ENCODE peak calls at places on chromosomes 1 and 21, in seven cellular contexts. R is HepG2, A is GM12878, H is SK-N-SH, G is HCT116, K is K562, O is H1. C is an unnamed sample.

GRCh38 chr1:236821111-236821625 is 26.1 kb downstream of the MTR start:
- DNase-seq in R (no peak), A (no peak), K (no peak), O (no peak), H (no peak), G (no peak), C (peak)

GRCh38 chr1:171446396-171446795 is 38.9 kb upstream of the PRRC2C start:
- DNase-seq in K (no peak), G (no peak), A (no peak), H (no peak), O (no peak), R (no peak), C (no peak)

GRCh38 chr1:203769505-203770343 is 4.7 kb downstream of the LAX1 start:
- DNase-seq in R (peak), O (no peak), G (no peak), A (no peak), H (peak), K (no peak), C (no peak)

GRCh38 chr1:244046907-244047738 is 4.0 kb upstream of the ZBTB18 start:
- DNase-seq in K (no peak), G (no peak), A (peak), H (no peak), O (no peak), R (no peak), C (no peak)

GRCh38 chr21:34302496-34302895 is 61.3 kb upstream of the KCNE2 start:
- DNase-seq in A (no peak), H (no peak), R (no peak), K (no peak), O (no peak), G (no peak), C (no peak)

GRCh38 chr1:210607361-210607760 is 278.7 kb downstream of the HHAT start:
- DNase-seq in O (no peak), K (no peak), A (no peak), R (no peak), G (no peak), H (no peak), C (no peak)

GRCh38 chr21:25515484-25516405 is 91.5 kb downstream of the MRPL39 start:
- DNase-seq in O (no peak), K (no peak), R (no peak), H (no peak), G (no peak), A (no peak), C (no peak)

GRCh38 chr21:42644223-42645208 is 8.9 kb upstream of the PDE9A start:
- DNase-seq in H (no peak), K (no peak), A (no peak), O (no peak), G (no peak), R (no peak), C (no peak)

GRCh38 chr1:217238945-217239344 is 391.9 kb downstream of the GPATCH2 start:
- DNase-seq in H (no peak), K (no peak), A (no peak), G (no peak), O (no peak), R (no peak), C (no peak)

GRCh38 chr1:174998569-174999215 is 1.1 kb upstream of the CACYBP start:
- DNase-seq in K (peak), G (peak), H (peak), A (peak), R (peak), O (no peak), C (no peak)

GRCh38 chr1:216502528-216503162 is 79.4 kb upstream of the USH2A start:
- DNase-seq in O (no peak), G (no peak), R (no peak), A (no peak), H (peak), K (no peak), C (no peak)

GRCh38 chr21:44579833-44580144 is 615 bp downstream of the KRTAP10-5 start:
- DNase-seq in H (no peak), R (no peak), K (no peak), O (peak), G (no peak), A (no peak), C (no peak)

GRCh38 chr1:76130992-76131391 is 56.4 kb downstream of the ST6GALNAC3 start:
- DNase-seq in K (no peak), R (no peak), A (no peak), O (no peak), H (no peak), G (no peak), C (no peak)

GRCh38 chr1:216904457-216904856 is 181.2 kb upstream of the ESRRG start:
- DNase-seq in K (no peak), R (no peak), G (no peak), H (no peak), O (no peak), A (no peak), C (no peak)

GRCh38 chr1:91404151-91405012 is at the start of gene HFM1:
- DNase-seq in K (peak), G (peak), R (peak), O (peak), A (no peak), H (peak), C (no peak)

DNA sequence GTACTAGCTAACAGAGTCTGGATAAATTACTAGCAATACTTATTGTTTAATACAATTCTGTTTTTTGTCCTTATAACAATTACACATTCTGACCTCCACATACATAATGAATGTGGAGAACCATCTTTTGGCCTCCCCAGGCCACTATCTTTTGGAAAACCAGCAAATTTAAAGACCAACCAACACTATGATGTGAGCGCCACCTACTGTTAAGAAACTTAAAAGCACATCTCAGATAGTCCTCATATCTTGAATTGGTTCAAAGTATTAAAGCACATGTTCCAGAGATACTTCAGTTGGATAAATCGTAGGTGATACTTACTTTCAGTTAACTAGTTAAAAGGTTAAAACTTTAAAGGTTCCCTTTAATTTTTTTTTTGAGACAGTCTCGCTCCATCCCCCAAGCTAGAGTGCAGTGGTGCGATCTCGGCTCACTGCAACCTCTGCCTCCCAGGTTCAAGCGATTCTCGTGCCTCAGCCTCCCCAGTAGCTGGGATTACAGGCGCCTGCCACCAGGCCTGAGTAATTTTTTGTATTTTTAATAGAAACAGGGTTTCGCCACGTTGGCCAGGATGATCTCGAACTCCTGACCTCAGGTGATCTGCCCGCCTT is 29.3 kb upstream of the USP1 start:
- DNase-seq in O (no peak), R (peak), A (no peak), G (peak), H (peak), K (peak), C (peak)
- TF ChIP-seq JUND in O (no peak), R (no peak), A (no peak), G (no peak), H (no peak), K (no peak), C (no peak)

GRCh38 chr1:222385262-222385661 is 162.6 kb downstream of the HHIPL2 start:
- DNase-seq in O (no peak), A (no peak), K (no peak), G (no peak), R (no peak), H (no peak), C (no peak)

GRCh38 chr1:222390181-222390580 is 157.7 kb downstream of the HHIPL2 start:
- DNase-seq in K (no peak), O (no peak), A (no peak), R (no peak), H (no peak), G (no peak), C (no peak)

GRCh38 chr1:222384536-222384935 is 163.4 kb downstream of the HHIPL2 start:
- DNase-seq in A (no peak), R (no peak), H (no peak), O (no peak), K (no peak), G (no peak), C (no peak)

GRCh38 chr1:222385973-222386372 is 161.9 kb downstream of the HHIPL2 start:
- DNase-seq in A (no peak), R (no peak), H (no peak), O (no peak), K (no peak), G (no peak), C (no peak)

DNA sequence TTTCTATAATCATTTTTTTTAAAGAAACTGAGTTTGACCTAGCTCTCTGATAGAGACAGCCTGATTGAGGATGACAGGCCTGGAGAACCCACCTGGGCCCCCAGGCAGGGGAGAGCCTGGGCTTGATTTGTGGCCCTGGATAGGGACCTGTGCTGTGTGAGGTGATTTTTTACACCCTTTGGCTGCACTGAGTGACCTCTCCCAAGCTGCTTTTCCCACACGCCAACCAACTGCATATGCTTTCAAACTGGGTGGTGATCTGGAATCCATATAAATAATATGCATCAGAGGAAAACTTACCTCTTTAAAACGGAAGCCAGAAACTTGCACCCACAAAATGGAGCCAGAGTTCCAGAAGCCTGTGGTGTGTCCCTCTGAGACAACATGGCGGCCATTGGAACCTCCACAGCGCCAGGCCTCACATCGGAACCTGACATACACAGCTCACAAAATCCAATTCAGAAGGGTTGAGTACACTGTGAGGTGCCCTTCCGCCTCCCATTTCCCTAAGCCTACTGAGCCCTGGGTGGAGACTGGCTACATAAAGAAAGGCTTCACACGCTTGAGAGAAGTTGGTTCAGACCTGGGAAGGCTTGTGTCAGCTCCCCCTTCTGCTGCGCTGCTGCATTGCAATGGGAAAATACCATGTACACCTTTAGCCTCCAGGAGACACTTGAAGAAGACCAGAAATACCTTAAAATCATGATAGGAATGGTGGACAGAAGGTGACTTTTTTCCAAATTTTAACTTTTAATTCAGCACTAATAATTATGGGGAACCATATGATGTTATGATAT is 160.7 kb downstream of the HHIPL2 start:
- DNase-seq in R (peak), A (no peak), G (peak), O (peak), H (peak), K (peak), C (no peak)
- TF ChIP-seq JUND in R (no peak), A (no peak), G (no peak), O (no peak), H (no peak), K (no peak), C (no peak)

DNA sequence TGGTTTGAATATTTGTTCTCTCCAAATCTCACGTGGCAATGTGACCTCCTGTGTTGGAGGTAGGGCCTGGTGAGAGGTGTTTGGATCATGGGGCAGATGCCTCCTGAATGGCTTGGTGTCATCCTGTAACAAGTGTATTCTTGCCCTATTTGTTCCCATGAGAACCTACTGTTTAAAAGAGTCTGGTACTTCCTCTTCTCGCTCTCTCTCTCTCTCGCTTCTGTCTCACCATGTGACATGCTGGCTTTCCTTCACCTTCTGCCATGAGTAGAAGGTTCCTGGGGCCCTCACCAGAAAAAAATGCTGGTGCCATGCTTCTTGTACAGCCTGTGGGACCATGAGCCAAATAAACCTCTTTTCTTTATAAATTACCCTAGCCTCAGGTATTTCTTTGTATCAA is 8.4 kb upstream of the PAXBP1 start:
- DNase-seq in R (no peak), G (no peak), H (no peak), O (no peak), K (no peak), A (peak), C (no peak)
- TF ChIP-seq JUND in R (no peak), G (no peak), H (no peak), O (no peak), K (no peak), A (no peak), C (no peak)

GRCh38 chr1:181099152-181100014 is 10.9 kb downstream of the IER5 start:
- DNase-seq in H (no peak), A (peak), R (no peak), O (no peak), G (no peak), K (no peak), C (peak)
- TF ChIP-seq JUND in H (peak), A (peak), R (no peak), O (no peak), G (no peak), K (no peak), C (no peak)

DNA sequence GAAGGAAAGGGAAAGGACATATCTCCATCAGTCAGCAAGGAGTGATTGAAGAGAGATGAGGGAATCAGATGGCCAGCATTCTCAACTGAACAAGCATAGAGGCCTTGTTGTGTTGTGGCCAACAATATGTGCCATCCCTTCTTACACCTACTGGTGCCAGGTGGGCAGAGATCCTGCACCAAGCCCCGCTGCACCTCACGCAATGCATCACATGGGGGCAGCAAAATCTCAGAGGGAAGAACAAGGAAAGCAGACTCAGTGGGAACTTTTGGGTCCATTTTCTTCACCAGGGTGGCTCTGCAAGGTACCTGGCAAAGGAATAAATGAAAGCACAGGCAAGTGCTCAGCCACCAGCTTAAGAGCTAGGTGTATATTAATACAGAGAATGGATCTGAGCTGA is 33.2 kb downstream of the HSD3B2 start:
- DNase-seq in R (no peak), A (no peak), G (no peak), O (peak), K (no peak), H (no peak), C (peak)
- TF ChIP-seq JUND in R (no peak), A (no peak), G (no peak), O (no peak), K (no peak), H (no peak), C (no peak)

GRCh38 chr1:223017291-223017690 is 125.8 kb downstream of the TLR5 start:
- DNase-seq in K (no peak), G (no peak), H (no peak), A (no peak), R (no peak), O (no peak), C (no peak)
- TF ChIP-seq JUND in K (no peak), G (no peak), H (no peak), A (no peak), R (no peak), O (no peak), C (no peak)

GRCh38 chr1:173195596-173196088 is 11.5 kb downstream of the TNFSF4 start:
- DNase-seq in H (no peak), A (peak), O (no peak), R (no peak), K (no peak), G (no peak), C (no peak)

GRCh38 chr1:173193639-173194038 is 13.5 kb downstream of the TNFSF4 start:
- DNase-seq in K (no peak), O (no peak), A (no peak), H (no peak), R (no peak), G (no peak), C (no peak)

GRCh38 chr1:173187838-173188237 is 19.3 kb downstream of the TNFSF4 start:
- DNase-seq in K (no peak), A (no peak), H (no peak), R (no peak), O (no peak), G (no peak), C (no peak)

GRCh38 chr1:173190101-173190895 is 16.8 kb downstream of the TNFSF4 start:
- DNase-seq in O (no peak), G (peak), H (no peak), K (no peak), A (peak), R (peak), C (peak)

GRCh38 chr1:173191011-173191410 is 16.1 kb downstream of the TNFSF4 start:
- DNase-seq in A (no peak), G (no peak), R (no peak), K (no peak), H (no peak), O (no peak), C (no peak)
- TF ChIP-seq JUND in A (no peak), G (no peak), R (no peak), K (no peak), H (no peak), O (no peak), C (no peak)

GRCh38 chr1:53462769-53463501 is 3.7 kb downstream of the DMRTB1 start:
- DNase-seq in O (no peak), H (peak), G (no peak), R (no peak), K (no peak), A (no peak), C (no peak)
- TF ChIP-seq JUND in O (no peak), H (no peak), G (no peak), R (no peak), K (no peak), A (no peak), C (no peak)

C was measured in T47D.